ENCODE peak calls at places on chromosomes 5 and 9, in seven cellular contexts. F is HCT116, S is H1, R is HepG2, Q is GM12878, Z is K562, Y is SK-N-SH. C is an unnamed sample.
A peak's percentile ranks its signal among the peaks of the same experiment; 100 is the strongest.

GRCh38 chr5:82259172-82259800 is 18.9 kb downstream of the RPS23 start:
- DNase-seq in S (no peak), F (peak; percentile 18), Q (no peak), Z (no peak), R (no peak), Y (peak; percentile 30), C (peak; percentile 29)

GRCh38 chr5:77015938-77016569 is 14.2 kb upstream of the AGGF1 start:
- DNase-seq in Q (no peak), Z (no peak), F (peak; percentile 57), Y (no peak), R (peak; percentile 12), S (no peak), C (peak; percentile 79)

GRCh38 chr5:83662558-83662957 is 58.1 kb downstream of the HAPLN1 start:
- DNase-seq in R (no peak), Q (peak; percentile 12), S (no peak), Y (no peak), Z (no peak), F (no peak), C (no peak)

GRCh38 chr5:170251462-170251861 is 18.7 kb downstream of the C5orf58 start:
- DNase-seq in Y (no peak), R (no peak), F (no peak), S (no peak), Q (no peak), Z (no peak), C (no peak)

GRCh38 chr5:127400524-127400923 is 109.9 kb downstream of the MEGF10 start:
- DNase-seq in Y (no peak), F (no peak), R (no peak), Z (no peak), S (no peak), Q (no peak), C (no peak)

GRCh38 chr9:37174247-37174646 is 53.9 kb downstream of the ZCCHC7 start:
- DNase-seq in Y (no peak), S (no peak), Q (no peak), Z (no peak), F (no peak), R (no peak), C (no peak)

GRCh38 chr9:8877753-8878494 is 1078.3 kb upstream of the DMAC1 start:
- DNase-seq in R (no peak), F (no peak), S (no peak), Z (no peak), Q (no peak), Y (no peak), C (no peak)

GRCh38 chr5:96963267-96963666 is 27.4 kb downstream of the LNPEP start:
- DNase-seq in S (no peak), Y (no peak), R (no peak), F (no peak), Z (peak; percentile 42), Q (peak; percentile 33), C (no peak)

GRCh38 chr5:11719888-11720481 is 184.3 kb downstream of the CTNND2 start:
- DNase-seq in Z (no peak), Q (no peak), F (no peak), Y (peak; percentile 12), R (peak; percentile 48), S (peak; percentile 73), C (peak; percentile 80)

GRCh38 chr5:79173626-79174025 is 62.0 kb downstream of the BHMT start:
- DNase-seq in Y (no peak), F (no peak), Z (no peak), R (peak; percentile 54), Q (no peak), S (no peak), C (peak; percentile 56)

GRCh38 chr5:1026700-1027621 is 18.4 kb downstream of the NKD2 start:
- DNase-seq in Q (no peak), F (no peak), S (no peak), R (no peak), Y (peak; percentile 13), Z (no peak), C (no peak)

GRCh38 chr5:168985454-168985853 is 315.5 kb downstream of the SLIT3 start:
- DNase-seq in Z (no peak), Q (no peak), F (no peak), S (no peak), R (no peak), Y (no peak), C (no peak)

GRCh38 chr5:59161206-59162105 is 578.6 kb downstream of the RAB3C start:
- DNase-seq in F (no peak), R (no peak), S (no peak), Z (no peak), Y (no peak), Q (no peak), C (no peak)

GRCh38 chr5:515273-515836 is 8.9 kb downstream of the SLC9A3 start:
- DNase-seq in S (no peak), Q (no peak), F (no peak), R (no peak), Z (no peak), Y (no peak), C (peak; percentile 53)

DNA sequence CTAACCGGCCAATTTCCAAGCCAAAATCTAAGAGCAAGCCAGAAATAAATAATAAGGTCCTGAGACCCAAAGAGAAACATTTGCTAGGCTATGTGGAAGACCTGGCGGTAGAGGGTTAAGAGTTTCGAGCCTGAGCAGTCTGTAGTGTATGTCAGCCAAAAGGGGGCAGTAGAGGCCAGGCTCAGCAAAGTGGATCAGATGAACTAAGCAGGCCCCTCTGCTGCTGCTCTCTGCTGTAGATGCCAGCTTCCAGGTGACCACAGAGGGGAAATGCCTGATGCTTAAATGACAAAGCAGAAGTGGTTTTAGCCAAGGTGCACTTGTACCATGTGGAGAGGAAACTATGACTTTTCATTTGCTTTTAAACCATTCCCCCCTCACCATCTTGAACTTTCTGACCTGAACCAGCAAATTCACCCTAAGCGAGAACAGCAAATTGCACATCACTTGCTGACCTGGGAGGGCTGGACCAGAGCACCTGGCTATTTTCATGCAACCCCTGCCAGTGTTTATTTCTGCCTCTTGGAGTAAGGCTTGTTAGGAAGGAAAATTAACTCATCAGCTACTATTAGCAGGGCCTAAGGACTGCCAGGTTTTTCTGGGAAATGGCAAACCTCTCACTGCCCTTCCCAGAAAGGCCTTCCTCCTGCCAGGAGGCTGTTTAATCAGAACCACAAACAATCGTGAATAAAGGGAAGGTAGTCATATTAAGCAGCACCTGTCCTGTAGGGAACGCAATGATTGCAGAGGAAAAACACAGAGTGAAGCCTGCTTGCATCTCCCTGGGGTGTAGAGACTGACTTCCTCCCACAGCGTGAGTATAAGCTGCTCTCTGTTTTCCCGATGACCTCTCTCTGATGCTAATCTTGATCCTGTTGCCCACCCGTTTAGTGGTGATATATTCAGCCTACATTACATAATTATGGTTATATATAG is 818.2 kb downstream of the TLR4 start:
- DNase-seq in Z (peak; percentile 10), F (no peak), S (peak; percentile 67), R (peak; percentile 8), Y (peak; percentile 48), Q (peak; percentile 34), C (peak; percentile 20)
- TF ChIP-seq JUND in Z (no peak), F (no peak), S (peak; percentile 44), R (no peak), Y (no peak), Q (no peak), C (no peak)

GRCh38 chr9:135126480-135127187 is 39.2 kb downstream of the OLFM1 start:
- DNase-seq in R (no peak), Y (no peak), S (no peak), Q (no peak), Z (no peak), F (peak; percentile 68), C (no peak)
- TF ChIP-seq JUND in R (no peak), Y (no peak), S (no peak), Q (no peak), Z (no peak), F (peak; percentile 86), C (no peak)

DNA sequence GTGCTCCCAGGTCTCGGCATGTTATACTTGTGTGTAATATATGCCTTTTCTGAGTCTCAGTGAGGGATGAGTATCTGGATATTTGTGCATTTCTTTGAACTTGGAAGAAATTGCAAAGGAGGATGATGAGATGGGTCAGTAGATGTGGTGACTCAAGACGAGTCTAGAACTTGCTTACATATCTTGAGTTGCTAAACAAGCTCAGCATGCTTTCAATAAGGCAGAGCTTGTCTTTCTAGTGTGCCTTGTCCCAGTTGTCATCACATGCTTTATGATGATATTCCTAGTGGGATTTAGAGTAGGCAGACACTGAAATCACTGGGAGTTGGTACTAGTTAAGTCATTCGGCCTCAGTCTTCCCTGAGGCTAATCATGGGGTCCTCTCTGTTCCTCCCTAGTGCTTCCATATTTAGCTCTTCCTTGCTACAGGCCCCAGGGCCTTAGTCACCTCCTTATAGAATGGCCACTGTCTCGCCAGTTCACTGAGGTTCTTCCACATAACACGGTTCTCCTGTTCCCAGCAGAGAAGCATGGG is 222.3 kb downstream of the ARRDC3 start:
- DNase-seq in Y (no peak), Q (no peak), R (no peak), F (no peak), S (no peak), Z (no peak), C (peak; percentile 34)
- TF ChIP-seq JUND in Y (no peak), Q (no peak), R (no peak), F (no peak), S (no peak), Z (no peak), C (no peak)

GRCh38 chr5:139854029-139854605 is 58.5 kb downstream of the PSD2 start:
- DNase-seq in Z (no peak), F (no peak), Q (no peak), R (no peak), Y (no peak), S (no peak), C (no peak)

GRCh38 chr5:139856694-139857093 is 61.1 kb downstream of the PSD2 start:
- DNase-seq in Y (peak; percentile 48), F (no peak), Q (no peak), R (no peak), S (no peak), Z (no peak), C (no peak)

GRCh38 chr5:139855451-139855850 is 59.8 kb downstream of the PSD2 start:
- DNase-seq in F (no peak), Y (no peak), R (no peak), Q (no peak), Z (no peak), S (no peak), C (no peak)

GRCh38 chr5:139855946-139856540 is 60.4 kb downstream of the PSD2 start:
- DNase-seq in Y (no peak), Q (no peak), F (no peak), S (no peak), Z (no peak), R (no peak), C (no peak)

DNA sequence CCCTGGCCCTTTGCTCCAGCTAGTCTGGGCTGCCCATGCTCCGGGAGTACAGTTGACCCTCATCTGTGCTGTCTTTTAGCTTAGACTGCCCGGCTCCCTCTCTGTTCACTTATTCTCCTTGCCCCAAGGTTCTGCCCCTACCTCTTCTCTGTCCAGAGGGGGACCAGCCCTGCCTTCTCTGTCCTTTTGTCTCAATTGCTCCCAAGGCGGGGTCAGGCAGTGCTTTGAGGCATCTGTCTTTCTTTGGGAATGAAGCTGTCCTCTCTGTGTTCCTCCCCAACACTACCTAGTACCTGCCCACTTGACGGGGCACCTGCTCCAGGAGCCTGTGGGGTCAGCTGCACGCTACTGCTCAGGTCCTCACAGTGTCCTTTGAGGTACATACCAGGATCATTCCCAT is 59.3 kb downstream of the PSD2 start:
- DNase-seq in Z (no peak), R (no peak), Q (no peak), S (no peak), Y (no peak), F (no peak), C (no peak)
- TF ChIP-seq JUND in Z (no peak), R (no peak), Q (no peak), S (no peak), Y (no peak), F (no peak), C (no peak)